ENCODE peak calls at places on chromosomes 16 and 17, in four cellular contexts. A, W, E and I are unnamed samples. For H3K36me3, the result is how much of the 10 kb centered on the place peaks cover.

GRCh38 chr17:71409712-71410111 is 711.1 kb upstream of the SOX9 start:
- DNase-seq in W (no peak), A (peak), E (peak), I (no peak)

GRCh38 chr17:73493212-73493814 is 150.9 kb downstream of the SDK2 start:
- DNase-seq in E (peak), A (no peak), W (no peak), I (no peak)

GRCh38 chr17:81722184-81723120 is 10.4 kb downstream of the SLC25A10 start:
- DNase-seq in E (peak), A (peak), W (no peak), I (no peak)

GRCh38 chr16:66485361-66485760 is 58.3 kb downstream of the BEAN1 start:
- DNase-seq in W (no peak), A (no peak), E (no peak), I (no peak)

GRCh38 chr16:5852151-5852550 is 754.6 kb upstream of the EEF2KMT start:
- DNase-seq in A (no peak), E (no peak), W (no peak), I (no peak)

GRCh38 chr16:86019446-86020047 is 120.6 kb downstream of the IRF8 start:
- DNase-seq in A (no peak), E (no peak), W (no peak), I (peak)

GRCh38 chr17:48439875-48440505 is 10.0 kb upstream of the SKAP1 start:
- DNase-seq in W (no peak), E (no peak), A (peak), I (no peak)

GRCh38 chr16:46857261-46857962 is 26.4 kb upstream of the C16orf87 start:
- DNase-seq in E (peak), A (peak), W (peak), I (peak)

GRCh38 chr17:80146121-80147034 is 550 bp downstream of the EIF4A3 start:
- DNase-seq in E (peak), W (peak), A (no peak), I (peak)

GRCh38 chr17:304461-304860 is 48.1 kb downstream of the RPH3AL start:
- DNase-seq in A (no peak), E (no peak), W (no peak), I (peak)

GRCh38 chr16:27346818-27347217 is 33.0 kb downstream of the IL4R start:
- DNase-seq in W (no peak), A (no peak), E (no peak), I (peak)

GRCh38 chr17:12530126-12530525 is 135.6 kb upstream of the MYOCD start:
- DNase-seq in E (no peak), A (no peak), W (no peak), I (no peak)

GRCh38 chr17:17837966-17838962 is 1.5 kb upstream of the SREBF1 start:
- DNase-seq in A (peak), W (peak), E (peak), I (peak)

GRCh38 chr16:2337431-2338296 is 2.9 kb downstream of the ABCA3 start:
- DNase-seq in A (no peak), E (no peak), W (peak), I (no peak)

GRCh38 chr17:82781894-82782274 is 30.0 kb downstream of the TBCD start:
- DNase-seq in E (peak), A (peak), W (peak), I (peak)

GRCh38 chr17:6475411-6475810 is 31.2 kb downstream of the PIMREG start:
- DNase-seq in A (no peak), W (no peak), E (no peak), I (no peak)

GRCh38 chr16:9371713-9372448 is 280.4 kb downstream of the HAPSTR1 start:
- DNase-seq in W (no peak), E (no peak), A (no peak), I (no peak)

GRCh38 chr17:77735341-77736206 is 222.9 kb upstream of the TNRC6C start:
- DNase-seq in E (no peak), W (no peak), A (peak), I (peak)

GRCh38 chr16:14301150-14302030 is 230.3 kb downstream of the MRTFB start:
- DNase-seq in A (no peak), W (peak), E (peak), I (peak)

GRCh38 chr17:72353502-72353901 is 232.7 kb downstream of the SOX9 start:
- DNase-seq in A (no peak), W (no peak), E (no peak), I (peak)

GRCh38 chr17:80323982-80324381 is 63.3 kb downstream of the RNF213 start:
- DNase-seq in E (no peak), W (no peak), A (no peak), I (no peak)

GRCh38 chr17:17019891-17020456 is 22.3 kb upstream of the MPRIP start:
- DNase-seq in W (no peak), E (no peak), A (no peak), I (no peak)

GRCh38 chr17:64152428-64153125 is 22.6 kb upstream of the ERN1 start:
- DNase-seq in E (no peak), W (peak), A (no peak), I (no peak)

GRCh38 chr17:10025976-10026785 is 121.1 kb upstream of the RCVRN start:
- DNase-seq in E (no peak), W (no peak), A (no peak), I (peak)

GRCh38 chr17:80217703-80218362 is 2.3 kb downstream of the SGSH start:
- DNase-seq in A (no peak), W (no peak), E (no peak), I (no peak)

GRCh38 chr16:79110953-79111352 is 489.6 kb downstream of the MAF start:
- DNase-seq in W (no peak), A (no peak), E (no peak), I (no peak)

GRCh38 chr16:66399930-66400329 is 27.2 kb upstream of the BEAN1 start:
- DNase-seq in W (no peak), A (no peak), E (no peak), I (peak)

GRCh38 chr17:48618366-48618896 is 3.3 kb upstream of the HOXB8 start:
- DNase-seq in E (peak), W (peak), A (peak), I (peak)

GRCh38 chr16:50747206-50747956 is 5.5 kb downstream of the CYLD start:
- DNase-seq in A (peak), W (peak), E (peak), I (no peak)

GRCh38 chr17:15896834-15897233 is 48.1 kb upstream of the ADORA2B start:
- DNase-seq in W (no peak), E (no peak), A (no peak), I (no peak)
- H2AFZ ChIP-seq in W (no peak), E (no peak), A (no peak), I (no peak)

DNA sequence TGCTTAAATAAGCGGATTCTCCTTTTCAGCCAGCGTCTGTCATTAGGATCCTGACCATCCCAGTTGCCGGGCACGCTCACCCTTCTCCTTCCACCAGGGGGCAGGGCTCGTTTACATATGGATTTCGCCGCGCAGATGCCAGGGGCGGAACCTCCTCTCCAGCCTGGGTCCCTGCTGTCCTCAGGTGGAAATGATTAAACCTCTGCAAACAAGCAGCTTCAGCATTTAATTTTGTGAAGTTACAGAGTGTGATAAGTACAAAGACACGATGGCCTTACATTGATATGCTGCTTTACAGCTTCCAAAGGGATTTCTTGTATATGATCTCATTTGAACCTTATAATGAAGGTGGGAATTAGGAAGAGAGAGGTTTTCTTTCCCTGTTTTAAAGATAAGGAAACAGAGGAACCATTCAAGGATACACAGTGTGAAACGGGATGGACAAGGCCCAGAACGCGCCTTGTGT is 3.9 kb upstream of the KRT28 start:
- DNase-seq in A (peak), E (peak), W (peak), I (peak)
- H3K4me2 ChIP-seq in A (no peak), E (peak), W (no peak), I (no peak)

DNA sequence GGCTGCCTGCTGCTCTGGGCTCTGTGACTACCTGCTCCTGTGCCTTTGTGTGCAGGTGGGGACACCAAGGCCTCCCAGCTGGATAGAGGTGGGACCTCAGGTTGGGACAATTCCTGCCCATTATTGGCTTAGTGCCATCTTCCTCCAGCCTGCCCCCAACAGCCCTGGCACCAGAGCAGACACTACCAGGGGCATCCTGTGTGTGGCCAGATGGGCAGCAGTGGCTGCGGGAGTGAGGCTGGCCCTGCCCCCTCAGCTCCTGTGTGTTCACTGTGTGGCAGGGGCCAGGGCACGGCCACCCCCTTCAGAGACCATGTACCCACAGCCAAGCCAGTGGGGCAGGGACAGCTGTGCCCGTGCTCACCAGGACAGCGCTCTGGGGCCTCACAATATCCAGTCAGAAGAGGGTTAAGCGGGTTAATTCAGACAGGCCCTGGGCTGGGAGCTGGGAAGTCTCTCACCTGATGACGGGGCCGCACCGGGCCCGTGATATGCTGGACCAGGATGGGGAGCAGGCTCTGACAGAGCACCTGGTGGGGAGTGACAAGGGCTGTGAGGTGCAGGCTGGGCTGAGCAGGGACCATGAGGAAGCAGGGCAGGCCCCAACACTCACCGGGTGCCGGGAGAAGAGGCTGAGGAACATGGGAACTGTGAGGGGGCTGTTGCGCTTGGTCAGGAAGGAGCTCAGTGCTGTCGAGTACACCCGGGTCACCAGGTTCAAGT is 13.0 kb downstream of the MYBBP1A start:
- DNase-seq in W (no peak), E (no peak), A (no peak), I (no peak)
- H3K36me3 ChIP-seq in W (under half), E (under half), A (under half), I (under half)

GRCh38 chr17:68400404-68400735 is 56.9 kb downstream of the WIPI1 start:
- DNase-seq in W (no peak), A (no peak), E (no peak), I (no peak)
- H2AFZ ChIP-seq in W (no peak), A (no peak), E (no peak), I (no peak)

DNA sequence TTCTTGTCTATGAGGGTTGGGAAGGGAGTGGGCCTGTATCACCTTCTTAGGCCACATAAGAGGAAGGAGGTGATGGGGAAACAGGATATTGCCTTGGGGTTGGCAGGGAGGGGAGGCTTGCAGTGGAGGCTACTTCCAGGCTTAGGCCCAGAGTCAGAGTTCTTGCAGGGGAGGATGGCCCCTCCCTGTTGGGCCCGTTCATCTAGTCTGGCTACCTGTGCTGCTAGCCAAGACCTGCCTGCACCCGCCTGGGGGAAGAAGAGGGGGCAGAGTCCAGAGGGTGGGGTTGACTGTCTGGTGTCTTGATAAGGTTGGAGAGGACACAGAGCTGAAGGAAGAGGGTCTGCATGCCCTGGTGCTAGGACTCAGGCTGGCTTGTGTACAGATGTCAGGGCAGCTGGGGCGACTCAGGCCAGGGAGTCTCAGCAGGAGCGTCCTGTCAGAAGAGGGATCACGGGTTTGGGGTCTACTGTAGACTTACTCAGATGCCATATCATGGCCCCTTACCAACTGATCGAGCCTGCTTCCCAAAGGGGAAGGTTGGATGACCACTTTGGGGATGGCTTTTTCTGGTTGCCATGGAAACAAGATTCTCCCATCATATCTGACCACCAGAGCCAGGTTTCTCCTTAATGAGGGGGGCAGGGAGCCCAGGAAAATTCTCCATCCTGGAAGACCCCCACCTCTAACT is 5.3 kb downstream of the KDM6B start:
- DNase-seq in E (no peak), W (no peak), A (no peak), I (no peak)
- H3K4me2 ChIP-seq in E (peak), W (no peak), A (peak), I (peak)